ENCODE peak calls at places on chromosome 12, in seven cellular contexts. W, E, X, G, N, H and F are unnamed samples.

GRCh38 chr12:104710940-104711725 is 247.0 kb downstream of the SLC41A2 start:
- DNase-seq in E (peak; percentile 85), G (no peak), N (no peak), W (no peak), H (no peak), X (peak; percentile 34), F (no peak)

GRCh38 chr12:98533723-98534251 is 18.4 kb downstream of the TMPO start:
- DNase-seq in H (no peak), X (no peak), G (no peak), N (no peak), W (no peak), E (peak; percentile 41), F (no peak)

GRCh38 chr12:52338241-52338960 is 17.2 kb upstream of the KRT83 start:
- DNase-seq in E (no peak), H (no peak), W (no peak), N (no peak), X (no peak), G (no peak), F (no peak)

GRCh38 chr12:87182696-87183233 is 846.4 kb downstream of the C12orf50 start:
- DNase-seq in W (no peak), N (no peak), E (no peak), H (no peak), G (no peak), X (no peak), F (no peak)

GRCh38 chr12:122963928-122964240 is 2.4 kb downstream of the ABCB9 start:
- DNase-seq in H (no peak), E (no peak), G (no peak), X (no peak), W (no peak), N (peak; percentile 76), F (no peak)

GRCh38 chr12:25245491-25245890 is 5.2 kb downstream of the KRAS start:
- DNase-seq in N (no peak), H (no peak), X (no peak), G (no peak), E (no peak), W (no peak), F (no peak)

GRCh38 chr12:86723326-86723725 is 467.1 kb upstream of the MGAT4C start:
- DNase-seq in X (no peak), G (no peak), E (no peak), W (no peak), H (no peak), N (no peak), F (no peak)

GRCh38 chr12:89453579-89453978 is 71.0 kb downstream of the GALNT4 start:
- DNase-seq in X (peak; percentile 46), E (peak; percentile 51), G (no peak), N (no peak), H (no peak), W (no peak), F (no peak)

GRCh38 chr12:101782544-101782855 is 43.2 kb upstream of the SYCP3 start:
- DNase-seq in H (no peak), W (no peak), N (no peak), G (no peak), X (no peak), E (no peak), F (no peak)

GRCh38 chr12:66235626-66236281 is 46.7 kb downstream of the IRAK3 start:
- DNase-seq in H (no peak), W (no peak), X (no peak), E (no peak), N (no peak), G (no peak), F (no peak)

GRCh38 chr12:58202933-58203713 is 261.8 kb downstream of the ATP23 start:
- DNase-seq in W (no peak), H (no peak), G (no peak), X (no peak), E (no peak), N (no peak), F (no peak)

GRCh38 chr12:82522762-82523161 is 163.9 kb upstream of the TMTC2 start:
- DNase-seq in X (no peak), N (no peak), E (no peak), H (no peak), G (no peak), W (no peak), F (no peak)

GRCh38 chr12:102429755-102430154 is 50.6 kb downstream of the IGF1 start:
- DNase-seq in E (no peak), X (no peak), N (no peak), H (no peak), W (no peak), G (no peak), F (no peak)

GRCh38 chr12:112891093-112892024 is 15.4 kb upstream of the OAS1 start:
- DNase-seq in E (no peak), W (peak; percentile 64), H (no peak), N (no peak), G (no peak), X (no peak), F (peak; percentile 55)

GRCh38 chr12:31324116-31324844 is 1.7 kb downstream of the SINHCAF start:
- DNase-seq in E (no peak), H (peak; percentile 77), N (peak; percentile 83), G (peak; percentile 59), W (peak; percentile 85), X (peak; percentile 38), F (peak; percentile 84)

GRCh38 chr12:6917491-6918231 is 3.3 kb downstream of the ENO2 start:
- DNase-seq in N (no peak), H (no peak), G (no peak), E (no peak), X (no peak), W (no peak), F (no peak)

GRCh38 chr12:103742349-103742784 is 98.7 kb downstream of the NT5DC3 start:
- DNase-seq in W (no peak), H (no peak), G (no peak), N (peak; percentile 27), E (no peak), X (no peak), F (no peak)

GRCh38 chr12:120536064-120536791 is 2.1 kb downstream of the RNF10 start:
- DNase-seq in W (no peak), G (no peak), E (no peak), X (no peak), N (peak; percentile 34), H (no peak), F (no peak)

GRCh38 chr12:29552324-29552927 is 54.9 kb upstream of the OVCH1 start:
- DNase-seq in N (peak; percentile 74), X (peak; percentile 18), W (no peak), G (peak; percentile 86), E (no peak), H (peak; percentile 72), F (peak; percentile 78)

GRCh38 chr12:9252256-9252655 is 44.1 kb upstream of the PZP start:
- DNase-seq in W (no peak), H (no peak), E (no peak), X (no peak), N (no peak), G (no peak), F (no peak)

GRCh38 chr12:113333877-113334785 is 778 bp downstream of the SLC8B1 start:
- DNase-seq in H (no peak), G (no peak), W (no peak), E (no peak), N (peak; percentile 40), X (no peak), F (no peak)

GRCh38 chr12:5830121-5830520 is 114.9 kb downstream of the ANO2 start:
- DNase-seq in E (no peak), H (no peak), X (no peak), W (no peak), G (no peak), N (no peak), F (no peak)

GRCh38 chr12:47020211-47020821 is 59.1 kb upstream of the PCED1B start:
- DNase-seq in H (no peak), X (no peak), E (no peak), G (no peak), W (no peak), N (no peak), F (no peak)

GRCh38 chr12:25937096-25937495 is 21.4 kb upstream of the RASSF8 start:
- DNase-seq in N (no peak), W (no peak), H (no peak), X (no peak), E (no peak), G (no peak), F (no peak)

GRCh38 chr12:50351120-50352043 is 45.0 kb downstream of the FAM186A start:
- DNase-seq in H (no peak), X (no peak), G (no peak), W (no peak), N (peak; percentile 52), E (no peak), F (no peak)

GRCh38 chr12:51270067-51270846 is at the start of gene SMAGP:
- DNase-seq in X (no peak), N (peak; percentile 88), W (no peak), E (no peak), G (peak; percentile 78), H (peak; percentile 88), F (peak; percentile 84)

GRCh38 chr12:72543777-72544467 is 271.8 kb downstream of the TRHDE start:
- DNase-seq in W (no peak), N (no peak), G (no peak), E (no peak), H (no peak), X (no peak), F (no peak)

GRCh38 chr12:114674201-114675047 is 9.6 kb downstream of the TBX3 start:
- DNase-seq in N (no peak), X (no peak), E (no peak), W (no peak), H (no peak), G (no peak), F (no peak)
- TF ChIP-seq CTCF in N (no peak), X (peak; percentile 2), E (no peak), W (no peak), H (no peak), G (no peak), F (no peak)

DNA sequence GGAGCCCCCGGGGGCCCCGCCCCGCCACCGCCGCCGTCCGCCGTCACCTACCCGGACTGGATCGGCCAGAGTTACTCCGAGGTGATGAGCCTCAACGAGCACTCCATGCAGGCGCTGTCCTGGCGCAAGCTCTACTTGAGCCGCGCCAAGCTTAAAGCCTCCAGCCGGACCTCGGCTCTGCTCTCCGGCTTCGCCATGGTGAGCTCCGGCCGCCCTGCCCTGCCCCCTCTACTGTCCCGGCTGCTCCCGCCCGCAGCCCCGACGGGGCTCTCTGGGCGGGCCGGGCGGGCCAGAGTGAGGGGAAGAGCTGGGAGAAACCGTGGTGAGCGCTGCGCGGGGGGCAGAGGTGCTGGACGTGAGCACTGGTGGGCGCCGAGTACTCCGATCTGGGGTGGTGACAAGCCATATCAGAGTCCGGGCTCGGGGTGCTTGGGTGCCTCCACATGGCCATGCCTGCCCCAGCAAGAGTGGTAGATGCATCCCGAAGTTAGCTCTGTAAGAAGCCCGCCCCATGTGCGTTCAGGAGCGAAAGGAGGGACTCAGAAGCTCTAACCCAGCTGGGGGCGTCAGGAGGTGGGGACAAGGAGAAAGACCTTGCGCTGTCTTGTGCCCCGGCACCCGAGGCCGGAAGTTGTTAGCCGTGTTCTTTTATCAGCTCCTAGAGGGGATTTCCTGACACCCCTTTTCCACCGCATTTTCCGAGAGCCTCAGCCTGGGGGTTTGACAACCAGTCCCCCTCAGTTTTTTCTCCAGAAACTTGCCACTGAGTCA is 708 bp downstream of the ORAI1 start:
- DNase-seq in H (peak; percentile 47), W (peak; percentile 79), E (no peak), X (no peak), N (peak; percentile 58), G (peak; percentile 56), F (no peak)
- TF ChIP-seq CTCF in H (no peak), W (no peak), E (peak; percentile 14), X (peak; percentile 31), N (no peak), G (no peak), F (peak; percentile 24)

GRCh38 chr12:130876758-130877157 is 4.9 kb downstream of the RAN start:
- DNase-seq in W (no peak), E (no peak), X (no peak), N (no peak), H (no peak), G (no peak), F (no peak)
- TF ChIP-seq CTCF in W (no peak), E (no peak), X (no peak), N (no peak), H (peak; percentile 13), G (no peak), F (peak; percentile 41)

GRCh38 chr12:56688846-56689113 is 696 bp upstream of the PTGES3 start:
- DNase-seq in W (no peak), X (no peak), H (no peak), G (no peak), E (no peak), N (no peak), F (no peak)
- TF ChIP-seq CTCF in W (no peak), X (no peak), H (no peak), G (no peak), E (no peak), N (no peak), F (no peak)